ENCODE peak calls at places on chromosome 7, in nine cellular contexts. V is ureter, R is cardiac muscle cell, J is Panc1, P is PC-3, U is posterior cingulate gyrus, C is NCI-H1092, O is NCI-H2081, Z is Caki2. F is an unnamed sample.
A peak's percentile ranks its signal among the peaks of the same experiment; 100 is the strongest.

GRCh38 chr7:8325067-8325466 is 63.1 kb upstream of the ICA1 start:
- DNase-seq in O (no peak), R (no peak), C (no peak), Z (no peak), J (no peak), P (peak; percentile 32), V (no peak), U (no peak), F (no peak)

GRCh38 chr7:134293029-134293740 is 23.5 kb downstream of the SLC35B4 start:
- DNase-seq in Z (no peak), P (no peak), C (no peak), V (no peak), J (no peak), U (no peak), R (no peak), O (no peak), F (no peak)

GRCh38 chr7:26202019-26202985 is 757 bp downstream of the CBX3 start:
- DNase-seq in C (peak; percentile 58), R (peak; percentile 66), P (peak; percentile 41), U (peak; percentile 82), O (peak; percentile 41), J (no peak), V (peak; percentile 69), Z (peak; percentile 37), F (no peak)

GRCh38 chr7:46663025-46663424 is 742.0 kb upstream of the IGFBP3 start:
- DNase-seq in O (no peak), V (no peak), R (no peak), Z (no peak), J (no peak), U (no peak), C (no peak), P (no peak), F (no peak)

GRCh38 chr7:30595461-30596042 is 874 bp downstream of the GARS1 start:
- DNase-seq in Z (peak; percentile 41), V (no peak), O (no peak), J (no peak), U (no peak), P (peak; percentile 1), R (no peak), C (no peak), F (no peak)

GRCh38 chr7:914521-915194 is 38.3 kb downstream of the GET4 start:
- DNase-seq in J (no peak), V (no peak), P (no peak), R (no peak), U (no peak), Z (no peak), O (no peak), C (no peak), F (no peak)

GRCh38 chr7:91940171-91940570 is 491 bp upstream of the AKAP9 start:
- DNase-seq in C (peak; percentile 15), U (no peak), V (no peak), P (peak; percentile 28), O (no peak), J (no peak), R (peak; percentile 44), Z (no peak), F (no peak)

GRCh38 chr7:75776295-75776971 is 4.4 kb upstream of the CCL26 start:
- DNase-seq in R (no peak), P (peak; percentile 94), C (no peak), Z (peak; percentile 39), J (peak; percentile 67), U (no peak), V (no peak), O (no peak), F (no peak)

GRCh38 chr7:34664757-34665156 is 6.7 kb downstream of the NPSR1 start:
- DNase-seq in U (no peak), J (no peak), R (no peak), O (no peak), C (no peak), P (no peak), Z (no peak), V (no peak), F (no peak)

GRCh38 chr7:44184221-44184873 is 4.9 kb downstream of the GCK start:
- DNase-seq in R (no peak), P (peak; percentile 91), J (peak; percentile 86), U (no peak), V (no peak), O (peak; percentile 40), Z (peak; percentile 74), C (no peak), F (peak; percentile 82)

GRCh38 chr7:121755818-121756501 is 117.0 kb upstream of the PTPRZ1 start:
- DNase-seq in C (no peak), U (no peak), R (peak; percentile 9), J (no peak), P (no peak), O (no peak), Z (no peak), V (no peak), F (no peak)

GRCh38 chr7:49775065-49775948 is 1.9 kb downstream of the VWC2 start:
- DNase-seq in C (no peak), J (no peak), Z (no peak), V (no peak), O (no peak), P (no peak), U (peak; percentile 81), R (peak; percentile 60), F (no peak)

GRCh38 chr7:93185303-93186027 is 37.3 kb upstream of the SAMD9L start:
- DNase-seq in R (no peak), Z (no peak), V (no peak), C (no peak), P (peak; percentile 49), U (no peak), J (no peak), O (no peak), F (no peak)

GRCh38 chr7:27095050-27095896 is 527 bp downstream of the HOXA1 start:
- DNase-seq in Z (no peak), U (no peak), O (no peak), C (no peak), V (no peak), J (no peak), R (no peak), P (no peak), F (no peak)

GRCh38 chr7:17654940-17655339 is 285.4 kb downstream of the SNX13 start:
- DNase-seq in C (no peak), V (no peak), P (no peak), Z (no peak), R (no peak), O (no peak), U (no peak), J (no peak), F (no peak)

GRCh38 chr7:122887198-122887597 is 938 bp upstream of the CADPS2 start:
- DNase-seq in P (peak; percentile 64), C (peak; percentile 77), U (peak; percentile 88), O (peak; percentile 65), V (peak; percentile 74), R (peak; percentile 77), J (peak; percentile 38), Z (peak; percentile 59), F (no peak)

GRCh38 chr7:156684661-156685060 is 44.1 kb downstream of the RNF32 start:
- DNase-seq in J (no peak), C (no peak), V (no peak), R (no peak), O (no peak), P (no peak), U (no peak), Z (no peak), F (no peak)

GRCh38 chr7:92391071-92391470 is 56.2 kb upstream of the GATAD1 start:
- DNase-seq in O (no peak), U (no peak), C (no peak), R (peak; percentile 38), P (no peak), V (no peak), J (no peak), Z (no peak), F (no peak)

GRCh38 chr7:97418312-97418711 is 300.8 kb downstream of the SDHAF3 start:
- DNase-seq in Z (no peak), P (no peak), R (no peak), V (no peak), O (peak; percentile 18), J (no peak), C (no peak), U (no peak), F (no peak)

GRCh38 chr7:92366730-92367129 is 80.6 kb upstream of the GATAD1 start:
- DNase-seq in O (no peak), Z (no peak), J (no peak), V (no peak), P (no peak), C (no peak), R (no peak), U (no peak), F (no peak)

GRCh38 chr7:98354511-98355249 is 46.2 kb downstream of the BAIAP2L1 start:
- DNase-seq in C (no peak), Z (peak; percentile 87), O (no peak), V (peak; percentile 72), U (no peak), R (no peak), P (peak; percentile 96), J (peak; percentile 89), F (peak; percentile 92)

GRCh38 chr7:151115836-151116418 is 29.7 kb downstream of the AGAP3 start:
- DNase-seq in V (peak; percentile 92), Z (peak; percentile 8), O (no peak), U (no peak), R (no peak), P (peak; percentile 73), C (no peak), J (no peak), F (peak; percentile 94)

GRCh38 chr7:150325110-150325611 is 1.8 kb upstream of the ACTR3C start:
- DNase-seq in O (no peak), R (no peak), V (no peak), P (no peak), Z (no peak), C (no peak), U (no peak), J (no peak), F (no peak)

F was measured in RWPE2.